ENCODE peak calls at places on chromosome 20, in nine cellular contexts. K is HepG2, O is A549, N is stomach, I is esophagus muscularis mucosa, F is sigmoid colon, T is transverse colon, D is suprapubic skin, Z is tibial nerve. S is an unnamed sample.

GRCh38 chr20:51126337-51126736 is 103.4 kb upstream of the KCNG1 start:
- DNase-seq in K (no peak), O (no peak), N (no peak), I (no peak), F (no peak), T (no peak), D (no peak), Z (no peak), S (no peak)

GRCh38 chr20:10219452-10219791 is 792 bp downstream of the SNAP25 start:
- DNase-seq in K (no peak), O (peak; percentile 56), N (peak; percentile 69), I (no peak), F (peak; percentile 71), T (peak; percentile 54), D (peak; percentile 65), Z (peak; percentile 30), S (peak; percentile 95)

GRCh38 chr20:51554538-51555165 is 12.1 kb upstream of the NFATC2 start:
- DNase-seq in K (no peak), O (no peak), N (no peak), I (no peak), F (no peak), T (no peak), D (no peak), Z (no peak), S (no peak)

GRCh38 chr20:47674686-47675085 is 110.6 kb downstream of the SULF2 start:
- DNase-seq in K (no peak), O (no peak), N (no peak), I (no peak), F (no peak), T (no peak), D (no peak), Z (no peak), S (no peak)

GRCh38 chr20:13101701-13102100 is 92.9 kb downstream of the SPTLC3 start:
- DNase-seq in K (no peak), O (no peak), N (no peak), I (peak; percentile 78), F (no peak), T (no peak), D (no peak), Z (no peak), S (no peak)

GRCh38 chr20:45358282-45359068 is 4.5 kb upstream of the SYS1 start:
- DNase-seq in K (peak; percentile 64), O (no peak), N (peak; percentile 58), I (peak; percentile 98), F (peak; percentile 98), T (peak; percentile 73), D (peak; percentile 88), Z (peak; percentile 81), S (peak; percentile 94)

GRCh38 chr20:33279261-33279910 is 3.6 kb upstream of the BPIFB1 start:
- DNase-seq in K (no peak), O (no peak), N (no peak), I (no peak), F (no peak), T (no peak), D (no peak), Z (no peak), S (no peak)

GRCh38 chr20:45339084-45339483 is 9.1 kb downstream of the SDC4 start:
- DNase-seq in K (no peak), O (no peak), N (peak; percentile 61), I (no peak), F (no peak), T (peak; percentile 61), D (no peak), Z (no peak), S (peak; percentile 59)

GRCh38 chr20:63067266-63067635 is 60.5 kb upstream of the BHLHE23 start:
- DNase-seq in K (no peak), O (no peak), N (no peak), I (no peak), F (peak; percentile 59), T (no peak), D (no peak), Z (no peak), S (no peak)

GRCh38 chr20:4987130-4987529 is 14.2 kb downstream of the SLC23A2 start:
- DNase-seq in K (no peak), O (no peak), N (no peak), I (no peak), F (no peak), T (no peak), D (no peak), Z (no peak), S (no peak)

GRCh38 chr20:62623488-62624324 is 18.6 kb upstream of the SLCO4A1 start:
- DNase-seq in K (peak; percentile 98), O (peak; percentile 98), N (peak; percentile 99), I (peak; percentile 98), F (peak; percentile 97), T (peak; percentile 99), D (peak; percentile 97), Z (peak; percentile 97), S (peak; percentile 99)

GRCh38 chr20:60851826-60852704 is 400.0 kb upstream of the CDH4 start:
- DNase-seq in K (peak; percentile 8), O (no peak), N (no peak), I (no peak), F (no peak), T (no peak), D (no peak), Z (no peak), S (no peak)

GRCh38 chr20:43681468-43681942 is 14.6 kb downstream of the MYBL2 start:
- DNase-seq in K (no peak), O (no peak), N (no peak), I (no peak), F (no peak), T (peak; percentile 25), D (no peak), Z (no peak), S (no peak)

DNA sequence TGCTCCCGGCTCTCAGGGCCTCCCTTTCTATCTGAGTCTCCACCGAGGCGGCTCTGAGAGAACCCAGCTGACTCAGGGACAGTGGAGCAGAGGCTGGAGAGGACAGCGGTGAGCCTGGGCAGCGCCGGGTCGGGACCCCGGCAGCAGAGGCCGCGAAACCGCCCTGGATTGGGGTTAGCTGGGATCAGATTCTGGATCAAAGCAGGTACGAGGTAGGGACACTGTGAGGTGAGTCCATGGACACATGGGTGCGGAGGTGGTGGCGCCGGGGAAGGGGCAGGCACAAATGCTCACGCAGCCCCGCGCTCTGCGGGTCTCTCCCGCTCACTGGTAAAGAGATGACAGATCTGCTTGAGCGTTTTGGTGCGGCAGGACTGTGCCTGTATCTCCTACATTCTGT is 146.4 kb upstream of the GGTLC1 start:
- DNase-seq in K (no peak), O (no peak), N (no peak), I (no peak), F (peak; percentile 29), T (no peak), D (no peak), Z (no peak), S (peak; percentile 59)
- H3K27ac ChIP-seq in K (no peak overlapping the region), O (no peak overlapping the region), N (no peak overlapping the region), I (no peak overlapping the region), F (no peak overlapping the region), T (no peak overlapping the region), D (no peak overlapping the region), Z (no peak overlapping the region), S (no peak overlapping the region)

DNA sequence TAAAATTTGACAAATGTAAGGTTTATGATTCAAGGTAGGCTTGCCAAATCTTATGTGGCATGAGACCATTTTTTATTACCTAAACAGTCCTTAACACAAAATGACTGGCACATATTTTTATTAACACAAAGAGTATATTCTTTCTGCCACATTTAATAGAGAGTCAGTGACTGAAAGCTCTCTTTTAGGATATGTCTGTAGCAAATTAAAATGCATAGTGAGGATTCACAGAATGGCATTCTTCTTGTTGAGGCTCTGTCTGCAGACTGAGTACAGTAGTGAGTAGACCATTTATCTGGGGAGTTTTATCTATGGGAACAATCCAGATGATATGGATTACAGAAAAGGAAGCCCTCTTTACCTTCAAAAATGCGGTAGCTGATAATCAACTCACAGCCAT is 56.5 kb downstream of the HAO1 start:
- DNase-seq in K (no peak), O (no peak), N (no peak), I (no peak), F (no peak), T (no peak), D (no peak), Z (no peak), S (no peak)
- TF ChIP-seq EP300 in K (no peak), O (no peak), N (no peak), I (no peak), F (no peak), T (no peak), D (no peak), Z (no peak), S (no peak)

DNA sequence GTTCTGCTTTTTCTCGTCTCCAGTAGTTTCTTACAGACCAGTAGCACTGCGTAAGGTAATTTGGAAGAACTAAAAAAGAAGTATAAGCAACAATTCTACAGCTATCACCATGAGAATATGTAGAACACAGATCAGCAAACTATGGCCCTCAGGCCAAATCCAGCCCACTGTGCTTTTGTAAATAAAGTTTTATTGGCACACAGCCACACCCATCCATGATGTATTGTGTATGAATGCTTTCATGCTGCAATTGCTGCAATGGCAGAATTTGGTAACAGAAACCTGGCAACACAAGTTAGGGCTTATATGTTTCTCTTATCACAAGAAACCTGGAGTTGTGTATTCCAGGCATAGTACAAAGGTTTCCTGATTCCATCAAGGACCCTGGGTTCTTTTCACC is 386.8 kb upstream of the TSHZ2 start:
- DNase-seq in K (no peak), O (no peak), N (no peak), I (no peak), F (no peak), T (no peak), D (no peak), Z (no peak), S (no peak)
- H3K4me3 ChIP-seq in K (no peak overlapping the region), O (no peak overlapping the region), N (no peak overlapping the region), I (no peak overlapping the region), F (no peak overlapping the region), T (no peak overlapping the region), D (no peak overlapping the region), Z (no peak overlapping the region), S (no peak overlapping the region)

GRCh38 chr20:20712004-20712473 is 405 bp downstream of the RALGAPA2 start:
- DNase-seq in K (peak; percentile 37), O (no peak), N (peak; percentile 53), I (no peak), F (no peak), T (peak; percentile 46), D (peak; percentile 77), Z (no peak), S (peak; percentile 39)

GRCh38 chr20:20710847-20711315 is 1.6 kb downstream of the RALGAPA2 start:
- DNase-seq in K (peak; percentile 90), O (no peak), N (peak; percentile 77), I (peak; percentile 87), F (no peak), T (peak; percentile 54), D (no peak), Z (no peak), S (no peak)

GRCh38 chr20:20710443-20710842 is 2.0 kb downstream of the RALGAPA2 start:
- DNase-seq in K (no peak), O (no peak), N (no peak), I (no peak), F (no peak), T (no peak), D (no peak), Z (no peak), S (no peak)

GRCh38 chr20:20712474-20713243 is at the start of gene RALGAPA2:
- DNase-seq in K (peak; percentile 100), O (peak; percentile 96), N (peak; percentile 97), I (peak; percentile 99), F (peak; percentile 99), T (peak; percentile 97), D (peak; percentile 99), Z (peak; percentile 94), S (peak; percentile 100)

DNA sequence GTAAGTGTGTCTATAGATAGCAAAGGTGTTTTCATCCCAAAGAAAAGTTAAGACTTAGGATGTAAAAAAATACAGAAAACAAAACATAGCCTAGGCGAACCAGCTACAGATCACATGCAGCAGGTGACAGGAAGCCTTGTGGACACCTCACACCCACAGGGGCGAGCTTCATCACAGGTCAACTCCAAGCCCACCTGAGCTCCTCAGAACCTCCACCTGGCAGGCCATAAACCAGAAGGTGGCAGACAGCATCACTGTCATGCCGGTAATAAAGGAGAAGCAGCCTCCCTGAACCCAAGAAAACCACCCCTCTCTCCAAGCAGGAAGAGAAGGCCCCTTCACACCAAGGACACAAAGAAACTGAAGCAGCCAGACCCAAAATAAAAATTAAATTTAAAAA is 1.0 kb downstream of the RALGAPA2 start:
- DNase-seq in K (no peak), O (no peak), N (no peak), I (peak; percentile 26), F (no peak), T (peak; percentile 38), D (no peak), Z (no peak), S (peak; percentile 30)
- H3K27ac ChIP-seq in K (peak overlapping the region; percentile 58), O (no peak overlapping the region), N (peak overlapping the region; percentile 96), I (peak overlapping the region; percentile 93), F (peak overlapping the region; percentile 95), T (peak overlapping the region; percentile 91), D (peak overlapping the region; percentile 90), Z (peak overlapping the region; percentile 93), S (peak overlapping the region; percentile 94)